ENCODE peak calls at places on chromosomes 5 and 9, in six cellular contexts. U, D, L, B, F and R are unnamed samples.

GRCh38 chr5:125209650-125210049 is 463.2 kb upstream of the ZNF608 start:
- DNase-seq in U (no peak), D (no peak), L (no peak), B (no peak), F (no peak), R (no peak)

GRCh38 chr5:76801159-76801802 is 17.5 kb upstream of the F2RL1 start:
- DNase-seq in U (no peak), D (no peak), L (no peak), B (peak), F (no peak), R (no peak)

GRCh38 chr9:95796029-95796428 is 79.5 kb upstream of the ERCC6L2 start:
- DNase-seq in U (no peak), D (no peak), L (no peak), B (no peak), F (no peak), R (no peak)

GRCh38 chr9:22158275-22158674 is 149.2 kb upstream of the CDKN2B start:
- DNase-seq in U (no peak), D (no peak), L (no peak), B (no peak), F (no peak), R (no peak)

GRCh38 chr5:127351418-127351817 is 60.8 kb downstream of the MEGF10 start:
- DNase-seq in U (no peak), D (no peak), L (no peak), B (peak), F (no peak), R (no peak)

GRCh38 chr5:17395106-17395505 is 102.9 kb upstream of the TAF11L2 start:
- DNase-seq in U (no peak), D (no peak), L (no peak), B (no peak), F (no peak), R (no peak)

GRCh38 chr9:109482391-109482916 is 15.7 kb downstream of the PTPN3 start:
- DNase-seq in U (no peak), D (no peak), L (no peak), B (no peak), F (no peak), R (no peak)

GRCh38 chr9:135020481-135021392 is 66.7 kb upstream of the OLFM1 start:
- DNase-seq in U (no peak), D (no peak), L (no peak), B (no peak), F (no peak), R (no peak)

GRCh38 chr5:147223951-147224791 is 10.7 kb upstream of the STK32A start:
- DNase-seq in U (no peak), D (peak), L (no peak), B (peak), F (peak), R (peak)

GRCh38 chr5:112532654-112533314 is 113.7 kb upstream of the EPB41L4A start:
- DNase-seq in U (no peak), D (peak), L (no peak), B (no peak), F (no peak), R (no peak)

GRCh38 chr5:119031047-119031886 is 39.6 kb upstream of the DMXL1 start:
- DNase-seq in U (no peak), D (peak), L (no peak), B (no peak), F (no peak), R (no peak)

GRCh38 chr9:22452415-22453010 is 5.9 kb downstream of the DMRTA1 start:
- DNase-seq in U (peak), D (peak), L (peak), B (peak), F (peak), R (peak)

GRCh38 chr5:24538345-24538744 is 106.4 kb downstream of the CDH10 start:
- DNase-seq in U (no peak), D (no peak), L (no peak), B (no peak), F (no peak), R (no peak)

GRCh38 chr5:175711472-175712312 is 53.8 kb downstream of the HRH2 start:
- DNase-seq in U (no peak), D (no peak), L (no peak), B (no peak), F (no peak), R (no peak)

GRCh38 chr5:94740328-94740727 is 121.9 kb downstream of the SLF1 start:
- DNase-seq in U (no peak), D (no peak), L (no peak), B (no peak), F (no peak), R (no peak)

GRCh38 chr5:134226441-134227192 is 744 bp upstream of the PPP2CA start:
- DNase-seq in U (no peak), D (peak), L (peak), B (peak), F (no peak), R (peak)

GRCh38 chr5:59800375-59800893 is 93.1 kb downstream of the PDE4D start:
- DNase-seq in U (no peak), D (no peak), L (no peak), B (no peak), F (no peak), R (no peak)

GRCh38 chr5:77329664-77330430 is 119.4 kb downstream of the PDE8B start:
- DNase-seq in U (no peak), D (no peak), L (no peak), B (no peak), F (no peak), R (no peak)

GRCh38 chr9:99947395-99947794 is 40.9 kb downstream of the STX17 start:
- DNase-seq in U (no peak), D (no peak), L (no peak), B (peak), F (no peak), R (no peak)

GRCh38 chr5:174760721-174761120 is 36.3 kb downstream of the MSX2 start:
- DNase-seq in U (no peak), D (no peak), L (no peak), B (no peak), F (no peak), R (no peak)

GRCh38 chr5:141392429-141393198 is at the start of gene PCDHGA8:
- DNase-seq in U (no peak), D (no peak), L (no peak), B (peak), F (no peak), R (no peak)
- TF ChIP-seq CTCF in U (no peak), D (no peak), L (no peak), B (peak), F (no peak), R (peak)

GRCh38 chr9:87950765-87951488 is 23.4 kb downstream of the CDK20 start:
- DNase-seq in U (no peak), D (peak), L (no peak), B (peak), F (peak), R (no peak)
- TF ChIP-seq CTCF in U (peak), D (peak), L (peak), B (peak), F (peak), R (peak)

DNA sequence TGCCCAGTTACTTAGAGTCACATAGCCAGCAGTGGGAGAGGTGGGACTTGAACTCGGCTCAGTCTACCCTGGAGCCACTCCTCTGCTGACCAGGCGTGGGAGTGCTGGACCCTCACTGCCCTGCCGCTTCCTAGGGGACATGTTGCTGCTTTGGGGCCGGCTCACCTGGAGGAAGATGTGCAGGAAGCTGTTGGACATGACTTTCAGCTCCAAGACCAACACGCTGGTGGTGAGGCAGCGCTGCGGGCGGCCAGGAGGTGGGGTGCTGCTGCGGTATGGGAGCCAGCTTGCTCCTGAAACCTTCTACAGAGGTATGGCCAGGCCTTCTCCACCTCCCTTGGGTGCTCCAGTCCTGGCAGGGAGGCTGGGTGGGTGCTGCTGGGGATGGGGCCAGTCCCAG is 3.4 kb upstream of the CACFD1 start:
- DNase-seq in U (no peak), D (no peak), L (no peak), B (no peak), F (no peak), R (no peak)
- TF ChIP-seq CTCF in U (no peak), D (peak), L (no peak), B (peak), F (no peak), R (no peak)

GRCh38 chr5:142747034-142747433 is 23.1 kb upstream of the ARHGAP26 start:
- DNase-seq in U (no peak), D (no peak), L (no peak), B (peak), F (no peak), R (no peak)

GRCh38 chr5:142746532-142746931 is 23.6 kb upstream of the ARHGAP26 start:
- DNase-seq in U (no peak), D (no peak), L (no peak), B (no peak), F (no peak), R (no peak)

GRCh38 chr5:142745268-142745667 is 24.9 kb upstream of the ARHGAP26 start:
- DNase-seq in U (no peak), D (no peak), L (no peak), B (no peak), F (no peak), R (no peak)

GRCh38 chr5:142740903-142741302 is 29.3 kb upstream of the ARHGAP26 start:
- DNase-seq in U (no peak), D (no peak), L (no peak), B (peak), F (no peak), R (no peak)

GRCh38 chr5:142743677-142744441 is 26.3 kb upstream of the ARHGAP26 start:
- DNase-seq in U (no peak), D (no peak), L (no peak), B (peak), F (no peak), R (no peak)
- TF ChIP-seq CTCF in U (no peak), D (no peak), L (no peak), B (no peak), F (no peak), R (no peak)

DNA sequence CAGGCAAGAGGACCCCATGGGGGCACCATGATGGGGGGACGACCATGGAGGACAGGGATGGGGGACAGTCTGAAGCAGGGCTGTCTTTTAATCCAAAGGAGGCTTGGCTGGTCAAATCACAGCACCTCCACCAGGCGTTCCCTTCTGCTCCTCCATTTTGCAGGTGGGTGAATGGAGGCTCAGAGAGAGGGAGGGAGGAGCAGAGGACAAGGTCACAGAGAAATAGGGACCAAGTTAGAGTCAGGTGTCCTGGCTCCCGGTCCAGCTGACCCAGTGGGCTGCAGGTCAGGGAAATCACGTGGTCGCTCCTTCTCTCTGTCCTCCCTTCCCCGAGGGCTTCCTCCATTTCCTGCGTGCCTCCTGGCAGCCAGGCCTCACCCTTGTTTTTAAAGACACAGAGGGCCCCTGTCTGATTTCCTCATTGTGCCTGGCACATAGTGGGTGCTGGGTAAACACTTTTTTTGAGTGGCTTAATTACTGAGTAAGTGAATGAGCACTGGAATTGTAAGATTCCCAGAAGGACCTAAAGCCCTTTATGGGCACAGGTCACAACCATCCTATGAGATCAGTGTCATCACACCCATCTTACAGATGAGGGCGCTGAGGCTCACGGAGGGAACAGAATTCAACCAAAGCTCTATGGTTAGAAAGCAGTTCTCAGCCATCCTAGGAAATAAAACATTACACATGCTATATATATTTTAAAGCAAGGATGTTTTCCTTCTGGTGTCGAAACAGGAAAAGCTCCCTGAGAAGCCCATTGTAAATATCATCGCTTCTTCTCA is 156.2 kb upstream of the SMIM23 start:
- DNase-seq in U (no peak), D (no peak), L (no peak), B (peak), F (no peak), R (no peak)
- TF ChIP-seq CTCF in U (no peak), D (no peak), L (no peak), B (peak), F (no peak), R (no peak)

GRCh38 chr9:136925414-136926153 is 19.0 kb downstream of the FBXW5 start:
- DNase-seq in U (no peak), D (no peak), L (no peak), B (no peak), F (no peak), R (no peak)
- TF ChIP-seq CTCF in U (peak), D (no peak), L (no peak), B (no peak), F (no peak), R (peak)

GRCh38 chr9:74577956-74578355 is 80.8 kb downstream of the RORB start:
- DNase-seq in U (no peak), D (no peak), L (no peak), B (no peak), F (no peak), R (no peak)
- TF ChIP-seq CTCF in U (peak), D (peak), L (peak), B (peak), F (peak), R (peak)